ENCODE peak calls at places on chromosomes 5 and 9, in five cellular contexts. A is neural crest cell; O is CD4-positive, alpha-beta T cell; J is GDM1; E is stimulated activated CD4-positive, alpha-beta T cell treated with anti-CD3 and anti-CD28 coated beads, Interleukin-4, amount 100 ng/mL, for 1 hour. P is an unnamed sample.
A peak's percentile ranks its signal among the peaks of the same experiment; 100 is the strongest.

GRCh38 chr5:151174612-151175101 is 17.1 kb upstream of the ANXA6 start:
- DNase-seq in A (no peak), O (no peak), J (no peak), E (no peak), P (peak; percentile 87)

GRCh38 chr9:98226968-98227367 is 28.5 kb downstream of the TBC1D2 start:
- DNase-seq in A (no peak), O (no peak), J (no peak), E (no peak), P (peak; percentile 88)

GRCh38 chr9:36862206-36863145 is 171.6 kb downstream of the PAX5 start:
- DNase-seq in A (peak; percentile 60), O (no peak), J (no peak), E (no peak), P (peak; percentile 37)

GRCh38 chr9:135948873-135949665 is 12.1 kb downstream of the UBAC1 start:
- DNase-seq in A (no peak), O (no peak), J (no peak), E (no peak), P (no peak)

GRCh38 chr5:148791334-148791667 is 35.1 kb upstream of the ADRB2 start:
- DNase-seq in A (no peak), O (no peak), J (no peak), E (no peak), P (no peak)

GRCh38 chr5:88555658-88556057 is 287.0 kb upstream of the TMEM161B start:
- DNase-seq in A (peak; percentile 29), O (no peak), J (no peak), E (no peak), P (peak; percentile 14)

GRCh38 chr5:65539827-65540226 is 23.1 kb downstream of the CENPK start:
- DNase-seq in A (no peak), O (no peak), J (no peak), E (no peak), P (no peak)

GRCh38 chr9:69936427-69936826 is 107.2 kb upstream of the MAMDC2 start:
- DNase-seq in A (no peak), O (no peak), J (no peak), E (no peak), P (peak; percentile 33)

GRCh38 chr5:76790632-76791290 is 28.1 kb upstream of the F2RL1 start:
- DNase-seq in A (no peak), O (no peak), J (no peak), E (no peak), P (peak; percentile 67)

GRCh38 chr9:137785704-137786161 is 91.8 kb upstream of the CACNA1B start:
- DNase-seq in A (peak; percentile 14), O (no peak), J (no peak), E (no peak), P (no peak)

GRCh38 chr9:13064060-13064459 is 215.4 kb downstream of the MPDZ start:
- DNase-seq in A (no peak), O (no peak), J (no peak), E (no peak), P (no peak)

GRCh38 chr9:78298046-78298511 is 1.2 kb downstream of the PSAT1 start:
- DNase-seq in A (peak; percentile 14), O (no peak), J (no peak), E (peak; percentile 36), P (peak; percentile 14)

GRCh38 chr5:57895766-57896165 is 413.2 kb upstream of the ACTBL2 start:
- DNase-seq in A (no peak), O (no peak), J (no peak), E (no peak), P (peak; percentile 45)

GRCh38 chr5:177162379-177162778 is 28.8 kb downstream of the NSD1 start:
- DNase-seq in A (no peak), O (no peak), J (no peak), E (no peak), P (no peak)

GRCh38 chr5:148740966-148741742 is 85.3 kb upstream of the ADRB2 start:
- DNase-seq in A (no peak), O (no peak), J (peak; percentile 49), E (no peak), P (peak; percentile 87)

GRCh38 chr5:100780376-100780870 is 122.7 kb downstream of the ST8SIA4 start:
- DNase-seq in A (no peak), O (no peak), J (no peak), E (no peak), P (no peak)

GRCh38 chr5:133267601-133268000 is 215.8 kb downstream of the HSPA4 start:
- DNase-seq in A (no peak), O (no peak), J (no peak), E (no peak), P (no peak)

GRCh38 chr9:3865373-3865772 is 339.6 kb upstream of the RFX3 start:
- DNase-seq in A (no peak), O (no peak), J (no peak), E (no peak), P (no peak)

GRCh38 chr9:111178361-111179043 is 140.2 kb upstream of the LPAR1 start:
- DNase-seq in A (no peak), O (no peak), J (no peak), E (no peak), P (peak; percentile 51)

GRCh38 chr9:72986522-72987116 is 33.8 kb upstream of the ALDH1A1 start:
- DNase-seq in A (no peak), O (no peak), J (no peak), E (no peak), P (no peak)

GRCh38 chr9:70043689-70044449 is at the start of gene MAMDC2:
- DNase-seq in A (peak; percentile 26), O (no peak), J (no peak), E (no peak), P (peak; percentile 91)

GRCh38 chr9:10366171-10366779 is 246.5 kb downstream of the PTPRD start:
- DNase-seq in A (peak; percentile 12), O (no peak), J (peak; percentile 19), E (no peak), P (peak; percentile 0)

GRCh38 chr5:98492258-98492657 is 281.2 kb upstream of the RGMB start:
- DNase-seq in A (no peak), O (no peak), J (no peak), E (no peak), P (no peak)

GRCh38 chr5:132776077-132776931 is 735 bp downstream of the SEPTIN8 start:
- DNase-seq in A (peak; percentile 36), O (no peak), J (no peak), E (no peak), P (no peak)

GRCh38 chr5:30804739-30805313 is 388.7 kb upstream of the CDH6 start:
- DNase-seq in A (no peak), O (no peak), J (no peak), E (no peak), P (no peak)

GRCh38 chr5:143402464-143403356 is 776 bp downstream of the NR3C1 start:
- DNase-seq in A (peak; percentile 40), O (peak; percentile 55), J (peak; percentile 18), E (peak; percentile 55), P (peak; percentile 69)

GRCh38 chr9:99556998-99557397 is 264.7 kb upstream of the NR4A3 start:
- DNase-seq in A (no peak), O (no peak), J (no peak), E (no peak), P (no peak)

GRCh38 chr5:180160822-180161221 is 48.2 kb downstream of the RASGEF1C start:
- DNase-seq in A (no peak), O (no peak), J (peak; percentile 64), E (no peak), P (no peak)

GRCh38 chr9:115746496-115746895 is 407.1 kb upstream of the PAPPA start:
- DNase-seq in A (no peak), O (no peak), J (no peak), E (no peak), P (peak; percentile 59)

GRCh38 chr9:70049672-70050271 is 6.1 kb downstream of the MAMDC2 start:
- DNase-seq in A (no peak), O (no peak), J (no peak), E (no peak), P (peak; percentile 62)